ENCODE peak calls at places on chromosomes 11 and 22, in seven cellular contexts. G, W, E, D, R, F and H are unnamed samples. For H3K4me1 and H3K27me3, the result is how much of the 10 kb centered on the place peaks cover.

GRCh38 chr11:108906329-108906728 is 241.5 kb downstream of the DDX10 start:
- DNase-seq in W (no peak), G (no peak), R (peak), F (no peak), E (peak), D (no peak), H (no peak)

GRCh38 chr11:5247479-5248192 is 2.0 kb downstream of the HBG1 start:
- DNase-seq in F (no peak), G (no peak), D (no peak), R (peak), W (no peak), E (peak), H (no peak)

GRCh38 chr11:68033708-68034045 is 3.2 kb downstream of the NDUFS8 start:
- DNase-seq in F (no peak), D (no peak), G (no peak), W (no peak), E (no peak), R (no peak), H (no peak)

GRCh38 chr22:23834830-23835772 is 3.7 kb downstream of the DERL3 start:
- DNase-seq in W (peak), D (no peak), G (no peak), E (no peak), R (no peak), F (no peak), H (peak)

GRCh38 chr11:17634776-17635550 is 84.4 kb upstream of the MYOD1 start:
- DNase-seq in G (no peak), E (no peak), R (no peak), F (no peak), D (no peak), W (no peak), H (no peak)

GRCh38 chr22:19085233-19086043 is 36.8 kb downstream of the DGCR2 start:
- DNase-seq in G (peak), F (no peak), D (no peak), E (peak), W (peak), R (peak), H (no peak)

GRCh38 chr11:65224939-65225283 is 36.9 kb upstream of the POLA2 start:
- DNase-seq in E (peak), W (no peak), F (no peak), R (peak), G (peak), D (peak), H (peak)

GRCh38 chr11:106091480-106092123 is 14.1 kb downstream of the AASDHPPT start:
- DNase-seq in G (no peak), D (no peak), W (no peak), R (peak), E (peak), F (no peak), H (no peak)

GRCh38 chr11:59918987-59919589 is 19.1 kb upstream of the OOSP1 start:
- DNase-seq in W (no peak), G (peak), E (peak), F (no peak), R (peak), D (no peak), H (no peak)

DNA sequence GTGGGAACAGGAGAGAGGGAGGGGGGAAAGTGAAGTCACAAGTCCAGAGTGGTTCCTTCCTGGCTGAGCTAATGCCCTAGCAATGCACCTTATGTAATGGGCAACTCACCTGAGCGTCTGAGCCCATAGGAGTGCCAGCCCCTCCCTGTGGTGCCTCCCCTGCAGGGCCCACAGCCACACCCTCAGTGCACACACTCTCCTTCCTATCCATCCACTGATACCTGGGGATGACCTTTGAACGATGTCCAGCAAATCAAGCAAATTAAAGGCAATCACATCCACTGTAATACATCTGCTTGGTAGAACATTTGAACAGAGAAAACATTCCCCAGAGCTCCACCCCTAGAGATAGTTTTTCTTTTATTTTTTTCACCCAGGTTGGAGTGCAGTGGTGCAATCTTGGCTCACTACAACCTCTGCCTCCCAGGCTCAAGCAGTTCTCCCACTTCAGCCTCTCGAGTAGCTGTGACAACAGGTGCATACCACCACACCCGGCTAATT is 19.6 kb upstream of the MICAL2 start:
- DNase-seq in D (no peak), G (peak), R (no peak), W (no peak), E (no peak), F (no peak), H (peak)
- H3K4me1 ChIP-seq in D (under half), G (under half), R (under half), W (half or more), E (under half), F (half or more), H (half or more)

GRCh38 chr11:133360860-133361688 is 171.2 kb downstream of the OPCML start:
- DNase-seq in R (no peak), D (no peak), E (no peak), W (no peak), F (no peak), G (no peak), H (no peak)
- H3K27ac ChIP-seq in R (no peak), D (no peak), E (no peak), W (no peak), F (no peak), G (no peak), H (no peak)

GRCh38 chr11:107468596-107468995 is 11.0 kb upstream of the CWF19L2 start:
- DNase-seq in R (peak), E (peak), D (no peak), F (no peak), W (no peak), G (no peak), H (no peak)

GRCh38 chr11:107472966-107473365 is 15.3 kb upstream of the CWF19L2 start:
- DNase-seq in F (no peak), R (no peak), E (no peak), D (no peak), W (no peak), G (no peak), H (no peak)

GRCh38 chr11:107467754-107468153 is 10.1 kb upstream of the CWF19L2 start:
- DNase-seq in R (no peak), F (no peak), G (no peak), W (no peak), D (no peak), E (no peak), H (no peak)
- H3K27me3 ChIP-seq in R (under half), F (under half), G (under half), W (under half), D (under half), E (under half), H (under half)

GRCh38 chr11:35145249-35145648 is 6.3 kb downstream of the CD44 start:
- DNase-seq in D (no peak), W (no peak), G (no peak), E (peak), F (no peak), R (peak), H (no peak)
- H3K4me1 ChIP-seq in D (under half), W (half or more), G (under half), E (under half), F (half or more), R (under half), H (half or more)

DNA sequence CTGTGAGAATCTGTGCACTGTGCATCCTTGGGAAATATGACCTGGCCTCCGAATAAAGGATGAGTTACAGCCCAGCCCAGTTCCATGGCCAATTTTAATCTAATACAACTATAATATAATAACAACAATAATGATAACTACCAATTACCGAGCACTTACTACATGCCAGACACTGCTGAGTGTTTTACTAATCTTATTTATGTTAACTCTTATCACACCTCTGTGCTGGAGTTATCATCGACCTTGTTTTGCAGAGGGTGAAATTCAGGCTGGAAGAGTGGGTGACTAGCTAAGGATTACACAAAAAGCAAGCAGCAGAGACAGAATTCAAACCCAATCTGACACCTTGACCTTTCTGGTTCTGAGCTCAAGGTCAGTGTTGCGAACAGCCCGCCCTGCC is 83.9 kb downstream of the GALNT18 start:
- DNase-seq in G (peak), E (no peak), D (no peak), R (no peak), F (no peak), W (no peak), H (no peak)
- H3K27ac ChIP-seq in G (no peak), E (no peak), D (peak), R (no peak), F (no peak), W (no peak), H (peak)

DNA sequence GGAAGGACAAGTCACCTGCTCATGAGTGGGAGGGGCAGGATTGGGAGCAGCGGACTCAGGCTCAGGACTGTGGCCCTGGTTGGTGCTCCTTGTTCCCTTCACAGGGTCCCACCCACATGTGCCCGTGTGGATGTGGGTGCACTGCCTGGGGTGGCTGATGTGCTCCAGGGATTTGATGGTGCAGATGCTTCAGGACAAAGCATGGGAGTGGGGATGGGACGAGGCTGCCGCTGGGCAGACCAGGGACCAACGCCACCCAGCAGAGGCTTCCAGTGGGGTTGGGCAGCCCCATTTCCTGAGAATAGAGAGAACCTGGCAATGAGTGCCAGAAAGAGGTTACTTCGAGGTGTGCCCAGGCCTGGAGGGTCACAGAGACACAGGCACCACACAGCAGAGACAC is 65.5 kb upstream of the IGLL5 start:
- DNase-seq in R (no peak), W (no peak), D (no peak), G (no peak), F (no peak), E (no peak), H (no peak)
- H3K27me3 ChIP-seq in R (under half), W (under half), D (under half), G (under half), F (under half), E (under half), H (under half)